ENCODE peak calls at places on chromosomes 5 and 9, in ten cellular contexts. A, Q, E, P, U, D, W, M, G and Y are unnamed samples.

GRCh38 chr5:181223729-181224389 is 778 bp downstream of the TRIM41 start:
- DNase-seq in A (peak), Q (no peak), E (no peak), P (peak), U (peak), D (peak), W (peak), M (no peak), G (no peak), Y (peak)

GRCh38 chr5:11595045-11595444 is 309.2 kb downstream of the CTNND2 start:
- DNase-seq in A (no peak), Q (no peak), E (no peak), P (no peak), U (no peak), D (no peak), W (no peak), M (no peak), G (no peak), Y (no peak)

GRCh38 chr5:125093776-125094175 is 347.3 kb upstream of the ZNF608 start:
- DNase-seq in A (no peak), Q (no peak), E (no peak), P (no peak), U (no peak), D (peak), W (peak), M (peak), G (no peak), Y (no peak)

GRCh38 chr5:58022055-58022454 is 437.8 kb downstream of the PLK2 start:
- DNase-seq in A (no peak), Q (no peak), E (no peak), P (no peak), U (no peak), D (peak), W (peak), M (peak), G (no peak), Y (no peak)

GRCh38 chr5:96431376-96432244 is 1.4 kb downstream of the PCSK1 start:
- DNase-seq in A (peak), Q (no peak), E (no peak), P (no peak), U (peak), D (no peak), W (peak), M (peak), G (no peak), Y (no peak)

GRCh38 chr5:76958976-76959767 is 6.3 kb downstream of the CRHBP start:
- DNase-seq in A (no peak), Q (no peak), E (peak), P (no peak), U (no peak), D (peak), W (peak), M (peak), G (no peak), Y (no peak)

GRCh38 chr9:127395491-127396252 is 1.3 kb upstream of the SLC2A8 start:
- DNase-seq in A (no peak), Q (peak), E (no peak), P (no peak), U (no peak), D (peak), W (no peak), M (peak), G (no peak), Y (no peak)

GRCh38 chr5:136729901-136730355 is 364.6 kb upstream of the TRPC7 start:
- DNase-seq in A (no peak), Q (no peak), E (no peak), P (no peak), U (no peak), D (peak), W (peak), M (peak), G (no peak), Y (no peak)

GRCh38 chr5:66643383-66643782 is 47.2 kb downstream of the MAST4 start:
- DNase-seq in A (no peak), Q (no peak), E (no peak), P (no peak), U (no peak), D (peak), W (no peak), M (no peak), G (no peak), Y (no peak)

DNA sequence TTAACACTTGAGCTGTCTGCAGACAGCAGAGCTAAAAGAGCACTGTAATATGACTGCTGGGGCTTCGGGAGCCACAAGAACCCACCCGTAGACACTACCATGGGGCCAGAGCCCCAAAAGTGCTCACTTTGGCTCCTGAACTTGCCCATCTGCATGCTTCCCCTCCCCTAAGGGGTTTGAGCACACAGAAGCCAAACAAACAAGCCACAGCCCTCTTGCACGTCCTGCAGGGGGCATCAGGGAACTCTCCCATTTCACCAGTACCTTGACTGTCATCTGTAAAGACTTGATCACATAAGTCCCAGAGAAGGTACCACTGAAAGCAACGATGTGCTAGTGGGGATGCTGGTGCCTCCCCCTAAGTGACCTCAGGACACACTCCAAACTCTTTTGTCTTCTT is 681.8 kb downstream of the SEMA5A start:
- DNase-seq in A (no peak), Q (no peak), E (no peak), P (no peak), U (peak), D (peak), W (peak), M (peak), G (no peak), Y (no peak)
- TF ChIP-seq CTCF in A (peak), Q (no peak), E (peak), P (peak), U (no peak), D (peak), W (peak), M (peak), G (no peak), Y (peak)

DNA sequence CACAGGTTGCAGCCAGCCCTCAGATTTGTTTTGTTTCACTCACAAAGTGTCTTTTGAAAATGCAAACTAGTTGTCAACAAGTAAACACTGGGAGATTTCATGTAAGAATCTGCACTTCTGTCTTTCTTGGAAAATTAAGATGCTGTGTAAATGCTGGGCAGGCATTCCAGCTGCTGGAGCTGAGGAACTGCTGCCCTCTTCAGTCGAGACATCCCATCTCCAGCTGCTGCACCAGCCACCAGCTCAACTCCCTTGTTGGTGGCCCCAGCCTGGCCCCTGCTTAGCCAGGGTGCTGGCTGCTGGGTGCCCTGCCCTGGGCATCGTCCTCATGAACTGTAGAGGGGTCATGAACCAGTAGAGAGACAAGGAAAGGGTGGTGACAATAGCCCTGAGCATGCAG is 33.1 kb upstream of the AFAP1L1 start:
- DNase-seq in A (no peak), Q (no peak), E (no peak), P (no peak), U (no peak), D (peak), W (no peak), M (no peak), G (no peak), Y (no peak)
- TF ChIP-seq CTCF in A (no peak), Q (no peak), E (peak), P (no peak), U (no peak), D (peak), W (peak), M (peak), G (no peak), Y (no peak)

GRCh38 chr5:114903767-114904166 is 265.9 kb downstream of the TRIM36 start:
- DNase-seq in A (no peak), Q (no peak), E (no peak), P (no peak), U (no peak), D (no peak), W (no peak), M (no peak), G (no peak), Y (no peak)

DNA sequence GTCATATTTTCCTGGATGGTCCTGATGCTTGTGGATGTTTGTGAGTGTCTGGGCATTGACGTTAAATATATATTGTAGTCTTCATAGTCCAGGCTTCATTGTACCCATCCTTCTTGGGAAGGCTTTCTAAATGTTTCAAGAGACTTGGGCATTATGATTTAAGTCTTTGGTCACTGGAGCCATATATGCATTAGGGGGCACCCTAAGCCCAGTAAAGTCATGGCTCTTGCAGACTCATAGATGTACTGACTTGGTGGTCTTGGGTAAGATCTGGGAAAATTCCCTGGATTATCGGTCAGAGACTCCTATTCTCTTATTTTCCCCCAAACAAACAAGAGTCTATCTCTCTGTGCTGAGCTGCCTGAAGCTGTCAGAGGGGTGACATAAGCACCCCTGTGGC is 271.1 kb downstream of the TRIM36 start:
- DNase-seq in A (no peak), Q (no peak), E (no peak), P (no peak), U (no peak), D (no peak), W (no peak), M (no peak), G (no peak), Y (no peak)
- TF ChIP-seq CTCF in A (no peak), Q (no peak), E (no peak), P (peak), U (no peak), D (no peak), W (no peak), M (no peak), G (no peak), Y (no peak)

GRCh38 chr5:59755476-59755875 is 138.1 kb downstream of the PDE4D start:
- DNase-seq in A (no peak), Q (no peak), E (no peak), P (no peak), U (no peak), D (no peak), W (no peak), M (no peak), G (no peak), Y (no peak)
- TF ChIP-seq CTCF in A (no peak), Q (no peak), E (no peak), P (no peak), U (no peak), D (no peak), W (no peak), M (no peak), G (no peak), Y (no peak)